ENCODE peak calls at places on chromosomes 1 and 21, in nine cellular contexts. One of them, this sample, is unnamed.
A peak's percentile ranks its signal among the peaks of the same experiment; 100 is the strongest.

GRCh38 chr1:150146853-150147542 is 2.7 kb upstream of the PLEKHO1 start:
- DNase-seq in substantia nigra: no peak
- DNase-seq in NCI-H1694 treated with DMSO at 0.1 percent for 48 hours: no peak
- DNase-seq in kidney glomerular epithelial cell: no peak
- DNase-seq in fibroblast of pulmonary artery: no peak
- DNase-seq in activated gamma-delta T cell: no peak
- DNase-seq in astrocyte of the hippocampus: no peak
- DNase-seq in RCC 7860: no peak
- DNase-seq in lung microvascular endothelial cell: no peak
- DNase-seq in this sample: no peak

GRCh38 chr1:46188295-46189030 is 9.8 kb downstream of the POMGNT1 start:
- DNase-seq in activated gamma-delta T cell: no peak
- DNase-seq in NCI-H1694 treated with DMSO at 0.1 percent for 48 hours: no peak
- DNase-seq in RCC 7860: no peak
- DNase-seq in fibroblast of pulmonary artery: no peak
- DNase-seq in astrocyte of the hippocampus: no peak
- DNase-seq in lung microvascular endothelial cell: no peak
- DNase-seq in substantia nigra: no peak
- DNase-seq in kidney glomerular epithelial cell: no peak
- DNase-seq in this sample: no peak

GRCh38 chr1:21337010-21337437 is 46.8 kb upstream of the ECE1 start:
- DNase-seq in lung microvascular endothelial cell: no peak
- DNase-seq in activated gamma-delta T cell: no peak
- DNase-seq in fibroblast of pulmonary artery: no peak
- DNase-seq in kidney glomerular epithelial cell: no peak
- DNase-seq in RCC 7860: no peak
- DNase-seq in astrocyte of the hippocampus: no peak
- DNase-seq in substantia nigra: no peak
- DNase-seq in NCI-H1694 treated with DMSO at 0.1 percent for 48 hours: no peak
- DNase-seq in this sample: no peak

GRCh38 chr1:209455133-209455532 is 128.4 kb upstream of the CAMK1G start:
- DNase-seq in fibroblast of pulmonary artery: no peak
- DNase-seq in substantia nigra: no peak
- DNase-seq in NCI-H1694 treated with DMSO at 0.1 percent for 48 hours: no peak
- DNase-seq in RCC 7860: peak; percentile 46
- DNase-seq in activated gamma-delta T cell: no peak
- DNase-seq in lung microvascular endothelial cell: no peak
- DNase-seq in astrocyte of the hippocampus: peak; percentile 22
- DNase-seq in kidney glomerular epithelial cell: peak; percentile 35
- DNase-seq in this sample: peak; percentile 3

GRCh38 chr1:63691672-63692425 is 82.0 kb upstream of the ROR1 start:
- DNase-seq in RCC 7860: peak; percentile 76
- DNase-seq in kidney glomerular epithelial cell: peak; percentile 73
- DNase-seq in substantia nigra: no peak
- DNase-seq in activated gamma-delta T cell: no peak
- DNase-seq in fibroblast of pulmonary artery: peak; percentile 98
- DNase-seq in NCI-H1694 treated with DMSO at 0.1 percent for 48 hours: peak; percentile 87
- DNase-seq in lung microvascular endothelial cell: peak; percentile 90
- DNase-seq in astrocyte of the hippocampus: peak; percentile 91
- DNase-seq in this sample: peak; percentile 46

GRCh38 chr1:42669936-42670335 is 11.7 kb downstream of the PPIH start:
- DNase-seq in lung microvascular endothelial cell: no peak
- DNase-seq in astrocyte of the hippocampus: no peak
- DNase-seq in activated gamma-delta T cell: no peak
- DNase-seq in RCC 7860: no peak
- DNase-seq in fibroblast of pulmonary artery: no peak
- DNase-seq in NCI-H1694 treated with DMSO at 0.1 percent for 48 hours: no peak
- DNase-seq in substantia nigra: no peak
- DNase-seq in kidney glomerular epithelial cell: no peak
- DNase-seq in this sample: no peak

GRCh38 chr1:156856282-156856785 is 2.6 kb downstream of the INSRR start:
- DNase-seq in kidney glomerular epithelial cell: no peak
- DNase-seq in RCC 7860: no peak
- DNase-seq in activated gamma-delta T cell: no peak
- DNase-seq in substantia nigra: no peak
- DNase-seq in astrocyte of the hippocampus: no peak
- DNase-seq in NCI-H1694 treated with DMSO at 0.1 percent for 48 hours: no peak
- DNase-seq in fibroblast of pulmonary artery: no peak
- DNase-seq in lung microvascular endothelial cell: no peak
- DNase-seq in this sample: no peak

GRCh38 chr1:84208935-84209334 is 64.9 kb downstream of the PRKACB start:
- DNase-seq in kidney glomerular epithelial cell: peak; percentile 63
- DNase-seq in astrocyte of the hippocampus: no peak
- DNase-seq in substantia nigra: no peak
- DNase-seq in RCC 7860: no peak
- DNase-seq in activated gamma-delta T cell: no peak
- DNase-seq in fibroblast of pulmonary artery: no peak
- DNase-seq in NCI-H1694 treated with DMSO at 0.1 percent for 48 hours: no peak
- DNase-seq in lung microvascular endothelial cell: peak; percentile 7
- DNase-seq in this sample: no peak

GRCh38 chr1:40921522-40921921 is 58.0 kb upstream of the CTPS1 start:
- DNase-seq in astrocyte of the hippocampus: no peak
- DNase-seq in RCC 7860: no peak
- DNase-seq in kidney glomerular epithelial cell: no peak
- DNase-seq in substantia nigra: no peak
- DNase-seq in activated gamma-delta T cell: no peak
- DNase-seq in NCI-H1694 treated with DMSO at 0.1 percent for 48 hours: no peak
- DNase-seq in fibroblast of pulmonary artery: no peak
- DNase-seq in lung microvascular endothelial cell: no peak
- DNase-seq in this sample: no peak

GRCh38 chr1:119735217-119735616 is 23.5 kb downstream of the PHGDH start:
- DNase-seq in activated gamma-delta T cell: no peak
- DNase-seq in kidney glomerular epithelial cell: no peak
- DNase-seq in substantia nigra: peak; percentile 23
- DNase-seq in lung microvascular endothelial cell: no peak
- DNase-seq in NCI-H1694 treated with DMSO at 0.1 percent for 48 hours: no peak
- DNase-seq in fibroblast of pulmonary artery: no peak
- DNase-seq in astrocyte of the hippocampus: no peak
- DNase-seq in RCC 7860: no peak
- DNase-seq in this sample: no peak

GRCh38 chr21:36478207-36478701 is 1.7 kb downstream of the CLDN14 start:
- DNase-seq in NCI-H1694 treated with DMSO at 0.1 percent for 48 hours: no peak
- DNase-seq in astrocyte of the hippocampus: peak; percentile 86
- DNase-seq in lung microvascular endothelial cell: peak; percentile 91
- DNase-seq in RCC 7860: peak; percentile 95
- DNase-seq in kidney glomerular epithelial cell: peak; percentile 73
- DNase-seq in fibroblast of pulmonary artery: peak; percentile 80
- DNase-seq in substantia nigra: no peak
- DNase-seq in activated gamma-delta T cell: no peak
- DNase-seq in this sample: peak; percentile 5

GRCh38 chr1:175632667-175633066 is 110.7 kb downstream of the TNR start:
- DNase-seq in activated gamma-delta T cell: no peak
- DNase-seq in kidney glomerular epithelial cell: no peak
- DNase-seq in substantia nigra: no peak
- DNase-seq in lung microvascular endothelial cell: no peak
- DNase-seq in fibroblast of pulmonary artery: no peak
- DNase-seq in astrocyte of the hippocampus: no peak
- DNase-seq in NCI-H1694 treated with DMSO at 0.1 percent for 48 hours: no peak
- DNase-seq in RCC 7860: no peak
- DNase-seq in this sample: no peak

GRCh38 chr1:235088907-235089306 is 39.7 kb downstream of the TOMM20 start:
- DNase-seq in astrocyte of the hippocampus: no peak
- DNase-seq in fibroblast of pulmonary artery: no peak
- DNase-seq in lung microvascular endothelial cell: no peak
- DNase-seq in activated gamma-delta T cell: no peak
- DNase-seq in RCC 7860: no peak
- DNase-seq in substantia nigra: no peak
- DNase-seq in kidney glomerular epithelial cell: no peak
- DNase-seq in NCI-H1694 treated with DMSO at 0.1 percent for 48 hours: no peak
- DNase-seq in this sample: no peak

GRCh38 chr1:209505044-209505443 is 78.5 kb upstream of the CAMK1G start:
- DNase-seq in lung microvascular endothelial cell: no peak
- DNase-seq in NCI-H1694 treated with DMSO at 0.1 percent for 48 hours: peak; percentile 15
- DNase-seq in astrocyte of the hippocampus: peak; percentile 33
- DNase-seq in substantia nigra: no peak
- DNase-seq in RCC 7860: peak; percentile 89
- DNase-seq in activated gamma-delta T cell: no peak
- DNase-seq in fibroblast of pulmonary artery: no peak
- DNase-seq in kidney glomerular epithelial cell: peak; percentile 54
- DNase-seq in this sample: no peak

GRCh38 chr1:51926171-51926812 is 47.8 kb upstream of the NRDC start:
- DNase-seq in NCI-H1694 treated with DMSO at 0.1 percent for 48 hours: no peak
- DNase-seq in lung microvascular endothelial cell: peak; percentile 77
- DNase-seq in astrocyte of the hippocampus: peak; percentile 46
- DNase-seq in kidney glomerular epithelial cell: no peak
- DNase-seq in RCC 7860: peak; percentile 20
- DNase-seq in substantia nigra: no peak
- DNase-seq in activated gamma-delta T cell: no peak
- DNase-seq in fibroblast of pulmonary artery: peak; percentile 73
- DNase-seq in this sample: peak; percentile 18

GRCh38 chr1:45263132-45263531 is 56.7 kb upstream of the ZSWIM5 start:
- DNase-seq in activated gamma-delta T cell: no peak
- DNase-seq in kidney glomerular epithelial cell: no peak
- DNase-seq in substantia nigra: no peak
- DNase-seq in fibroblast of pulmonary artery: peak; percentile 11
- DNase-seq in lung microvascular endothelial cell: peak; percentile 13
- DNase-seq in RCC 7860: no peak
- DNase-seq in NCI-H1694 treated with DMSO at 0.1 percent for 48 hours: no peak
- DNase-seq in astrocyte of the hippocampus: no peak
- DNase-seq in this sample: no peak

GRCh38 chr1:37513795-37514349 is 694 bp downstream of the MEAF6 start:
- DNase-seq in RCC 7860: no peak
- DNase-seq in kidney glomerular epithelial cell: peak; percentile 21
- DNase-seq in NCI-H1694 treated with DMSO at 0.1 percent for 48 hours: no peak
- DNase-seq in lung microvascular endothelial cell: peak; percentile 11
- DNase-seq in astrocyte of the hippocampus: peak; percentile 51
- DNase-seq in activated gamma-delta T cell: no peak
- DNase-seq in substantia nigra: no peak
- DNase-seq in fibroblast of pulmonary artery: no peak
- DNase-seq in this sample: peak; percentile 84

GRCh38 chr1:24875257-24875656 is 54.8 kb downstream of the RUNX3 start:
- DNase-seq in fibroblast of pulmonary artery: no peak
- DNase-seq in activated gamma-delta T cell: no peak
- DNase-seq in kidney glomerular epithelial cell: no peak
- DNase-seq in NCI-H1694 treated with DMSO at 0.1 percent for 48 hours: no peak
- DNase-seq in substantia nigra: no peak
- DNase-seq in lung microvascular endothelial cell: no peak
- DNase-seq in astrocyte of the hippocampus: no peak
- DNase-seq in RCC 7860: no peak
- DNase-seq in this sample: no peak

GRCh38 chr1:239274242-239274830 is 112.0 kb upstream of the CHRM3 start:
- DNase-seq in fibroblast of pulmonary artery: no peak
- DNase-seq in RCC 7860: no peak
- DNase-seq in lung microvascular endothelial cell: no peak
- DNase-seq in kidney glomerular epithelial cell: no peak
- DNase-seq in substantia nigra: no peak
- DNase-seq in astrocyte of the hippocampus: no peak
- DNase-seq in NCI-H1694 treated with DMSO at 0.1 percent for 48 hours: no peak
- DNase-seq in activated gamma-delta T cell: no peak
- DNase-seq in this sample: no peak

GRCh38 chr1:78325293-78325692 is 165.5 kb upstream of the PTGFR start:
- DNase-seq in activated gamma-delta T cell: no peak
- DNase-seq in fibroblast of pulmonary artery: no peak
- DNase-seq in lung microvascular endothelial cell: no peak
- DNase-seq in astrocyte of the hippocampus: no peak
- DNase-seq in RCC 7860: no peak
- DNase-seq in kidney glomerular epithelial cell: no peak
- DNase-seq in NCI-H1694 treated with DMSO at 0.1 percent for 48 hours: no peak
- DNase-seq in substantia nigra: no peak
- DNase-seq in this sample: no peak

GRCh38 chr21:25039461-25040380 is 567.6 kb downstream of the MRPL39 start:
- DNase-seq in NCI-H1694 treated with DMSO at 0.1 percent for 48 hours: peak; percentile 86
- DNase-seq in fibroblast of pulmonary artery: no peak
- DNase-seq in astrocyte of the hippocampus: peak; percentile 50
- DNase-seq in substantia nigra: no peak
- DNase-seq in kidney glomerular epithelial cell: peak; percentile 68
- DNase-seq in activated gamma-delta T cell: no peak
- DNase-seq in RCC 7860: no peak
- DNase-seq in lung microvascular endothelial cell: no peak
- DNase-seq in this sample: no peak

GRCh38 chr1:99691175-99691574 is 45.3 kb downstream of the PALMD start:
- DNase-seq in lung microvascular endothelial cell: peak; percentile 96
- DNase-seq in NCI-H1694 treated with DMSO at 0.1 percent for 48 hours: no peak
- DNase-seq in fibroblast of pulmonary artery: peak; percentile 93
- DNase-seq in RCC 7860: no peak
- DNase-seq in kidney glomerular epithelial cell: no peak
- DNase-seq in activated gamma-delta T cell: no peak
- DNase-seq in substantia nigra: no peak
- DNase-seq in astrocyte of the hippocampus: no peak
- DNase-seq in this sample: no peak

GRCh38 chr1:42936309-42937078 is 22.2 kb downstream of the SLC2A1 start:
- DNase-seq in kidney glomerular epithelial cell: peak; percentile 39
- DNase-seq in lung microvascular endothelial cell: no peak
- DNase-seq in activated gamma-delta T cell: no peak
- DNase-seq in NCI-H1694 treated with DMSO at 0.1 percent for 48 hours: no peak
- DNase-seq in fibroblast of pulmonary artery: peak; percentile 53
- DNase-seq in substantia nigra: no peak
- DNase-seq in RCC 7860: peak; percentile 93
- DNase-seq in astrocyte of the hippocampus: peak; percentile 61
- DNase-seq in this sample: peak; percentile 60

GRCh38 chr1:21700094-21700493 is 30.9 kb upstream of the RAP1GAP start:
- DNase-seq in astrocyte of the hippocampus: no peak
- DNase-seq in NCI-H1694 treated with DMSO at 0.1 percent for 48 hours: no peak
- DNase-seq in fibroblast of pulmonary artery: no peak
- DNase-seq in kidney glomerular epithelial cell: no peak
- DNase-seq in lung microvascular endothelial cell: no peak
- DNase-seq in substantia nigra: no peak
- DNase-seq in activated gamma-delta T cell: no peak
- DNase-seq in RCC 7860: no peak
- DNase-seq in this sample: no peak

GRCh38 chr1:44605904-44606615 is 68.2 kb downstream of the TMEM53 start:
- DNase-seq in NCI-H1694 treated with DMSO at 0.1 percent for 48 hours: no peak
- DNase-seq in kidney glomerular epithelial cell: no peak
- DNase-seq in activated gamma-delta T cell: no peak
- DNase-seq in astrocyte of the hippocampus: no peak
- DNase-seq in substantia nigra: no peak
- DNase-seq in RCC 7860: no peak
- DNase-seq in lung microvascular endothelial cell: no peak
- DNase-seq in fibroblast of pulmonary artery: no peak
- DNase-seq in this sample: no peak